ENCODE peak calls at places on chromosomes 4 and X, in nine cellular contexts. One of them, this sample, is unnamed.
A peak's percentile ranks its signal among the peaks of the same experiment; 100 is the strongest.

GRCh38 chrX:38768079-38768478 is 33.2 kb upstream of the MID1IP1 start:
- DNase-seq in sigmoid colon: no peak
- DNase-seq in AG09309: no peak
- DNase-seq in body of pancreas: peak; percentile 10
- DNase-seq in breast epithelium: no peak
- DNase-seq in HFFc6: peak; percentile 6
- DNase-seq in psoas muscle: no peak
- DNase-seq in mammary epithelial cell: peak; percentile 6
- DNase-seq in activated B cell treated with CpG ODN at 0.5 μM for 24 hours: no peak
- DNase-seq in this sample: no peak

GRCh38 chrX:1576201-1577101 is 15.0 kb upstream of the AKAP17A start:
- DNase-seq in HFFc6: no peak
- DNase-seq in body of pancreas: no peak
- DNase-seq in sigmoid colon: no peak
- DNase-seq in AG09309: no peak
- DNase-seq in mammary epithelial cell: no peak
- DNase-seq in activated B cell treated with CpG ODN at 0.5 μM for 24 hours: no peak
- DNase-seq in psoas muscle: no peak
- DNase-seq in breast epithelium: no peak
- DNase-seq in this sample: no peak

GRCh38 chr4:16772366-16772850 is 126.0 kb downstream of the LDB2 start:
- DNase-seq in activated B cell treated with CpG ODN at 0.5 μM for 24 hours: no peak
- DNase-seq in AG09309: no peak
- DNase-seq in breast epithelium: no peak
- DNase-seq in mammary epithelial cell: no peak
- DNase-seq in body of pancreas: no peak
- DNase-seq in psoas muscle: no peak
- DNase-seq in sigmoid colon: no peak
- DNase-seq in HFFc6: no peak
- DNase-seq in this sample: no peak

GRCh38 chr4:182978152-182978827 is 61.1 kb upstream of the DCTD start:
- DNase-seq in sigmoid colon: no peak
- DNase-seq in AG09309: no peak
- DNase-seq in HFFc6: peak; percentile 58
- DNase-seq in psoas muscle: no peak
- DNase-seq in mammary epithelial cell: peak; percentile 67
- DNase-seq in breast epithelium: no peak
- DNase-seq in body of pancreas: no peak
- DNase-seq in activated B cell treated with CpG ODN at 0.5 μM for 24 hours: no peak
- DNase-seq in this sample: no peak

GRCh38 chrX:17674611-17675010 is 62.7 kb upstream of the SCML1 start:
- DNase-seq in HFFc6: no peak
- DNase-seq in psoas muscle: no peak
- DNase-seq in activated B cell treated with CpG ODN at 0.5 μM for 24 hours: no peak
- DNase-seq in AG09309: no peak
- DNase-seq in breast epithelium: no peak
- DNase-seq in body of pancreas: peak; percentile 9
- DNase-seq in mammary epithelial cell: no peak
- DNase-seq in sigmoid colon: no peak
- DNase-seq in this sample: no peak

GRCh38 chr4:94446386-94446785 is 5.4 kb upstream of the PDLIM5 start:
- DNase-seq in activated B cell treated with CpG ODN at 0.5 μM for 24 hours: no peak
- DNase-seq in body of pancreas: no peak
- DNase-seq in HFFc6: peak; percentile 90
- DNase-seq in psoas muscle: no peak
- DNase-seq in AG09309: peak; percentile 73
- DNase-seq in breast epithelium: no peak
- DNase-seq in mammary epithelial cell: peak; percentile 85
- DNase-seq in sigmoid colon: no peak
- DNase-seq in this sample: no peak

GRCh38 chrX:153411988-153412574 is 809 bp downstream of the ZFP92 start:
- DNase-seq in breast epithelium: no peak
- DNase-seq in AG09309: no peak
- DNase-seq in sigmoid colon: no peak
- DNase-seq in HFFc6: no peak
- DNase-seq in activated B cell treated with CpG ODN at 0.5 μM for 24 hours: no peak
- DNase-seq in body of pancreas: no peak
- DNase-seq in psoas muscle: peak; percentile 48
- DNase-seq in mammary epithelial cell: peak; percentile 4
- DNase-seq in this sample: no peak

GRCh38 chr4:1566838-1567518 is 117.1 kb downstream of the FAM53A start:
- DNase-seq in psoas muscle: peak; percentile 38
- DNase-seq in sigmoid colon: peak; percentile 63
- DNase-seq in mammary epithelial cell: no peak
- DNase-seq in activated B cell treated with CpG ODN at 0.5 μM for 24 hours: no peak
- DNase-seq in body of pancreas: no peak
- DNase-seq in breast epithelium: no peak
- DNase-seq in AG09309: no peak
- DNase-seq in HFFc6: no peak
- DNase-seq in this sample: no peak

GRCh38 chr4:876780-877179 is 50.9 kb upstream of the CPLX1 start:
- DNase-seq in sigmoid colon: no peak
- DNase-seq in HFFc6: no peak
- DNase-seq in body of pancreas: no peak
- DNase-seq in activated B cell treated with CpG ODN at 0.5 μM for 24 hours: no peak
- DNase-seq in breast epithelium: no peak
- DNase-seq in psoas muscle: no peak
- DNase-seq in mammary epithelial cell: no peak
- DNase-seq in AG09309: no peak
- DNase-seq in this sample: no peak

GRCh38 chr4:55336138-55337034 is 9.7 kb upstream of the SRD5A3 start:
- DNase-seq in AG09309: no peak
- DNase-seq in mammary epithelial cell: no peak
- DNase-seq in breast epithelium: no peak
- DNase-seq in body of pancreas: no peak
- DNase-seq in sigmoid colon: no peak
- DNase-seq in psoas muscle: no peak
- DNase-seq in HFFc6: no peak
- DNase-seq in activated B cell treated with CpG ODN at 0.5 μM for 24 hours: no peak
- DNase-seq in this sample: no peak

GRCh38 chrX:123088331-123088730 is 95.7 kb upstream of the GRIA3 start:
- DNase-seq in breast epithelium: no peak
- DNase-seq in body of pancreas: no peak
- DNase-seq in psoas muscle: no peak
- DNase-seq in AG09309: no peak
- DNase-seq in activated B cell treated with CpG ODN at 0.5 μM for 24 hours: no peak
- DNase-seq in sigmoid colon: no peak
- DNase-seq in HFFc6: no peak
- DNase-seq in mammary epithelial cell: peak; percentile 43
- DNase-seq in this sample: no peak

GRCh38 chrX:68503830-68504229 is 5.0 kb downstream of the YIPF6 start:
- DNase-seq in HFFc6: no peak
- DNase-seq in psoas muscle: no peak
- DNase-seq in AG09309: no peak
- DNase-seq in body of pancreas: no peak
- DNase-seq in activated B cell treated with CpG ODN at 0.5 μM for 24 hours: no peak
- DNase-seq in sigmoid colon: no peak
- DNase-seq in mammary epithelial cell: peak; percentile 33
- DNase-seq in breast epithelium: no peak
- DNase-seq in this sample: no peak

GRCh38 chr4:13698296-13698695 is 70.8 kb upstream of the BOD1L1 start:
- DNase-seq in body of pancreas: no peak
- DNase-seq in breast epithelium: no peak
- DNase-seq in HFFc6: no peak
- DNase-seq in mammary epithelial cell: peak; percentile 46
- DNase-seq in AG09309: no peak
- DNase-seq in sigmoid colon: no peak
- DNase-seq in psoas muscle: no peak
- DNase-seq in activated B cell treated with CpG ODN at 0.5 μM for 24 hours: no peak
- DNase-seq in this sample: no peak

GRCh38 chrX:9878141-9878875 is 88.8 kb upstream of the CLDN34 start:
- DNase-seq in activated B cell treated with CpG ODN at 0.5 μM for 24 hours: no peak
- DNase-seq in body of pancreas: no peak
- DNase-seq in HFFc6: no peak
- DNase-seq in mammary epithelial cell: no peak
- DNase-seq in AG09309: no peak
- DNase-seq in breast epithelium: no peak
- DNase-seq in psoas muscle: no peak
- DNase-seq in sigmoid colon: no peak
- DNase-seq in this sample: no peak

GRCh38 chr4:109298279-109299010 is 4.0 kb downstream of the COL25A1 start:
- DNase-seq in body of pancreas: no peak
- DNase-seq in HFFc6: no peak
- DNase-seq in AG09309: no peak
- DNase-seq in sigmoid colon: no peak
- DNase-seq in psoas muscle: no peak
- DNase-seq in activated B cell treated with CpG ODN at 0.5 μM for 24 hours: no peak
- DNase-seq in mammary epithelial cell: no peak
- DNase-seq in breast epithelium: no peak
- DNase-seq in this sample: no peak

DNA sequence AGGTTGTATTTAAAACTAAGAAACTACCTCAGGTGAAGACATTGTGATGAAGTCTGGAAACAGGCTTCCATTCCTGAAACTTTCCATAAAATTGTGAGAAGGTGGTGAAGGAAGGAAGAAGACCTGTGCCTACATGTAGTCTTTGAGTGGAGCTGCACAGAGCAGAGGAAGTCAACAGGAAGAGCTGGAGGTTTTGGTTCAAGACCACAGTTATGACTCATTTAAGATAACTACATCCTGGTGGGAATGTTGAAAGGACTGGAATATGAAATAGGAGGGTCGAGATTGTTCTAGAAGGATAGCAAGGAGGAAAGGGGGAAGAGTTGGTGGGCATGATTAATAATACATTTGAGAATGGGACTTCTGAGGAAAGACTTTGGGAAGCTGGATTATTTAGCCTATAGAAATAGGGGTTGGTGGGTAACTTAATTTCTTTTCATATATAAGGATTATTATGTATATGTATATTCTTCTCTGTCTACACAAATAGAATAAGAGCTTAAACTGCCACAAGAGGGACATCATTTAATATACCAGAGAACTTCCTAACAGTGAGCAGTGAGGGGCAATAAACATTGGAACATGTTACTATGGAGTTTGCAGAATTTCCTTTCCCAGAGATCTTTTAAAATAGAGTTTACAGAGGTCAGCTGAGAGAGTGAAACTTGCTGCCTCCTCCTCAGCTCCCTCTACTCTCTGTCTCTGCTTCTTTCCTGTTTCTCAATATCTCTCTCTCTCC is 23.5 kb downstream of the AWAT2 start:
- DNase-seq in psoas muscle: no peak
- DNase-seq in HFFc6: no peak
- DNase-seq in activated B cell treated with CpG ODN at 0.5 μM for 24 hours: no peak
- DNase-seq in body of pancreas: no peak
- DNase-seq in mammary epithelial cell: peak; percentile 37
- DNase-seq in breast epithelium: no peak
- DNase-seq in AG09309: no peak
- DNase-seq in sigmoid colon: no peak
- DNase-seq in this sample: no peak
- TF ChIP-seq CTCF in psoas muscle: no peak
- TF ChIP-seq CTCF in HFFc6: no peak
- TF ChIP-seq CTCF in activated B cell treated with CpG ODN at 0.5 μM for 24 hours: no peak
- TF ChIP-seq CTCF in body of pancreas: no peak
- TF ChIP-seq CTCF in mammary epithelial cell: no peak
- TF ChIP-seq CTCF in breast epithelium: no peak
- TF ChIP-seq CTCF in AG09309: no peak
- TF ChIP-seq CTCF in sigmoid colon: no peak
- TF ChIP-seq CTCF in this sample: no peak

DNA sequence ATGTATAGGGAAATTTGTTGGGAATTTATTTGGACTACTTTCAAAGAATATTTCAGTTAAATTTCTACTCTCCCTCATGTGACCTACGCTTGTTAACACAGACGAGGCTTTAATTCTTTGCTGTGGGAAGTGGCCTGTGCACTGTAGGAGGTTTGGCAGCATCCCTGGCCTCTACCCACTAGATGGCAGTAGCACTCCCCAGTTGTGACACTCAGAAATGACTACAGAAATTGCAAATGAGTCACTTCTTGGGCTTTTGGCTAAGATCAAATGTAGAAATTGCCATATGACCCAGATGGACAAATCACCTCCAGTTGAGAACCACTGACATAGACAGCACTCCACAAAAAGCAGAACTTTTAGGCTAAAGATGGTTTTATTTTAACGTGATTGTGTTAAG is 22.1 kb downstream of the PIR start:
- DNase-seq in AG09309: no peak
- DNase-seq in mammary epithelial cell: peak; percentile 68
- DNase-seq in psoas muscle: peak; percentile 77
- DNase-seq in activated B cell treated with CpG ODN at 0.5 μM for 24 hours: no peak
- DNase-seq in breast epithelium: peak; percentile 51
- DNase-seq in body of pancreas: peak; percentile 59
- DNase-seq in HFFc6: peak; percentile 50
- DNase-seq in sigmoid colon: peak; percentile 69
- DNase-seq in this sample: peak; percentile 28
- TF ChIP-seq CTCF in AG09309: peak; percentile 90
- TF ChIP-seq CTCF in mammary epithelial cell: peak; percentile 89
- TF ChIP-seq CTCF in psoas muscle: peak; percentile 65
- TF ChIP-seq CTCF in activated B cell treated with CpG ODN at 0.5 μM for 24 hours: no peak
- TF ChIP-seq CTCF in breast epithelium: peak; percentile 44
- TF ChIP-seq CTCF in body of pancreas: peak; percentile 76
- TF ChIP-seq CTCF in HFFc6: peak; percentile 81
- TF ChIP-seq CTCF in sigmoid colon: peak; percentile 39
- TF ChIP-seq CTCF in this sample: peak; percentile 49

DNA sequence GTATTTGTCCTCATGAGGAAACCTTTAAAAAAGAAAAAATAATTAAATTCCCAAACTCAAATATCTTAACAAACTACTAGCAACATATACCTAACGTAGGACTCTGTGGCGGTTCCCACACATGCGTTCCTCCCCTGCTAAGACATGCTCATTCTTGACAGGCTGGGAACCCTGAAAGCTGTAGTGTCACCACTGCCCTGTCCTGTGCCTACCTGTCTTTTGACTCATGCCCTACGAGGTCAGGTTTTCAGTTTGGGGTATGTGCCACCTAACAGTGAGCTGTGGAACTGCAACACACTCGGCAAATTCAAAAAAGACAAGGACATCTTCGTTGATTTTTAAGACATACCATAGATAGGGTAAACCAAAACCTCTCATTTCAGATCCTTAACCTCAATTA is 17.8 kb downstream of the IDS start:
- DNase-seq in sigmoid colon: no peak
- DNase-seq in AG09309: no peak
- DNase-seq in psoas muscle: no peak
- DNase-seq in breast epithelium: no peak
- DNase-seq in body of pancreas: no peak
- DNase-seq in HFFc6: no peak
- DNase-seq in activated B cell treated with CpG ODN at 0.5 μM for 24 hours: no peak
- DNase-seq in mammary epithelial cell: peak; percentile 43
- DNase-seq in this sample: no peak
- TF ChIP-seq CTCF in sigmoid colon: no peak
- TF ChIP-seq CTCF in AG09309: peak; percentile 28
- TF ChIP-seq CTCF in psoas muscle: no peak
- TF ChIP-seq CTCF in breast epithelium: no peak
- TF ChIP-seq CTCF in body of pancreas: no peak
- TF ChIP-seq CTCF in HFFc6: peak; percentile 57
- TF ChIP-seq CTCF in activated B cell treated with CpG ODN at 0.5 μM for 24 hours: no peak
- TF ChIP-seq CTCF in mammary epithelial cell: peak; percentile 39
- TF ChIP-seq CTCF in this sample: no peak

GRCh38 chr4:141220655-141221605 is at the start of gene ZNF330:
- DNase-seq in psoas muscle: peak; percentile 97
- DNase-seq in body of pancreas: peak; percentile 94
- DNase-seq in HFFc6: peak; percentile 89
- DNase-seq in mammary epithelial cell: peak; percentile 80
- DNase-seq in sigmoid colon: peak; percentile 95
- DNase-seq in activated B cell treated with CpG ODN at 0.5 μM for 24 hours: peak; percentile 95
- DNase-seq in breast epithelium: peak; percentile 91
- DNase-seq in AG09309: peak; percentile 69
- DNase-seq in this sample: peak; percentile 94
- TF ChIP-seq CTCF in psoas muscle: peak; percentile 19
- TF ChIP-seq CTCF in body of pancreas: no peak
- TF ChIP-seq CTCF in HFFc6: peak; percentile 67
- TF ChIP-seq CTCF in mammary epithelial cell: peak; percentile 32
- TF ChIP-seq CTCF in sigmoid colon: no peak
- TF ChIP-seq CTCF in activated B cell treated with CpG ODN at 0.5 μM for 24 hours: no peak
- TF ChIP-seq CTCF in breast epithelium: no peak
- TF ChIP-seq CTCF in AG09309: peak; percentile 18
- TF ChIP-seq CTCF in this sample: no peak

GRCh38 chr4:2849267-2850140 is 5.9 kb downstream of the ADD1 start:
- DNase-seq in psoas muscle: no peak
- DNase-seq in sigmoid colon: no peak
- DNase-seq in HFFc6: no peak
- DNase-seq in mammary epithelial cell: no peak
- DNase-seq in body of pancreas: peak; percentile 70
- DNase-seq in activated B cell treated with CpG ODN at 0.5 μM for 24 hours: no peak
- DNase-seq in AG09309: no peak
- DNase-seq in breast epithelium: no peak
- DNase-seq in this sample: no peak
- TF ChIP-seq CTCF in psoas muscle: no peak
- TF ChIP-seq CTCF in sigmoid colon: no peak
- TF ChIP-seq CTCF in HFFc6: no peak
- TF ChIP-seq CTCF in mammary epithelial cell: no peak
- TF ChIP-seq CTCF in body of pancreas: no peak
- TF ChIP-seq CTCF in activated B cell treated with CpG ODN at 0.5 μM for 24 hours: no peak
- TF ChIP-seq CTCF in AG09309: no peak
- TF ChIP-seq CTCF in breast epithelium: no peak
- TF ChIP-seq CTCF in this sample: no peak

This sample was measured in natural killer cell.